ENCODE peak calls at places on chromosome 17, in seven cellular contexts. Y is CD8-positive, alpha-beta T cell; V is activated naive CD8-positive, alpha-beta T cell treated with anti-CD3 and anti-CD28 coated beads, Interleukin-2, amount 50 U/mL, for 24 hours; H is adrenal gland; A is ACHN; J is COR-L47; S is fibroblast of gingiva. B is an unnamed sample.

GRCh38 chr17:40407460-40407859 is 10.2 kb downstream of the TOP2A start:
- DNase-seq in Y (no peak), V (no peak), H (no peak), A (no peak), J (no peak), S (no peak), B (no peak)

GRCh38 chr17:73635101-73635767 is 9.0 kb downstream of the SDK2 start:
- DNase-seq in Y (no peak), V (no peak), H (no peak), A (no peak), J (no peak), S (no peak), B (no peak)

GRCh38 chr17:40075216-40076100 is 12.7 kb downstream of the THRA start:
- DNase-seq in Y (peak; percentile 61), V (peak; percentile 73), H (peak; percentile 83), A (peak; percentile 60), J (peak; percentile 88), S (peak; percentile 93), B (peak; percentile 73)

GRCh38 chr17:42142371-42142896 is 12.4 kb downstream of the RAB5C start:
- DNase-seq in Y (no peak), V (no peak), H (no peak), A (peak; percentile 48), J (no peak), S (peak; percentile 76), B (no peak)

GRCh38 chr17:39132192-39132600 is 19.2 kb downstream of the PLXDC1 start:
- DNase-seq in Y (no peak), V (no peak), H (no peak), A (peak; percentile 41), J (no peak), S (peak; percentile 88), B (no peak)

GRCh38 chr17:13704333-13704732 is 102.6 kb upstream of the HS3ST3A1 start:
- DNase-seq in Y (no peak), V (no peak), H (no peak), A (peak; percentile 45), J (no peak), S (no peak), B (no peak)

GRCh38 chr17:51703364-51704341 is 443.3 kb downstream of the UTP18 start:
- DNase-seq in Y (no peak), V (no peak), H (peak; percentile 65), A (no peak), J (no peak), S (no peak), B (no peak)

GRCh38 chr17:34493903-34494302 is 85.5 kb upstream of the TMEM132E start:
- DNase-seq in Y (no peak), V (no peak), H (no peak), A (no peak), J (no peak), S (no peak), B (no peak)

GRCh38 chr17:12659500-12659899 is 6.2 kb upstream of the MYOCD start:
- DNase-seq in Y (no peak), V (no peak), H (no peak), A (no peak), J (no peak), S (no peak), B (no peak)

GRCh38 chr17:57577751-57578607 is 167.1 kb downstream of the CCDC182 start:
- DNase-seq in Y (no peak), V (no peak), H (peak; percentile 61), A (no peak), J (no peak), S (peak; percentile 69), B (no peak)

GRCh38 chr17:50111687-50112655 is 16.8 kb downstream of the PDK2 start:
- DNase-seq in Y (no peak), V (no peak), H (peak; percentile 82), A (no peak), J (no peak), S (no peak), B (no peak)

GRCh38 chr17:50182783-50183438 is 17.1 kb downstream of the SGCA start:
- DNase-seq in Y (no peak), V (no peak), H (no peak), A (no peak), J (no peak), S (no peak), B (no peak)

GRCh38 chr17:69763503-69763902 is 311.5 kb upstream of the KCNJ16 start:
- DNase-seq in Y (no peak), V (no peak), H (no peak), A (peak; percentile 9), J (no peak), S (peak; percentile 9), B (no peak)

GRCh38 chr17:43471801-43472200 is 12.0 kb upstream of the DHX8 start:
- DNase-seq in Y (no peak), V (no peak), H (no peak), A (no peak), J (no peak), S (no peak), B (no peak)

GRCh38 chr17:78112508-78113471 is 15.8 kb downstream of the TMC6 start:
- DNase-seq in Y (peak; percentile 66), V (peak; percentile 89), H (peak; percentile 76), A (peak; percentile 64), J (peak; percentile 44), S (peak; percentile 25), B (peak; percentile 83)

GRCh38 chr17:42578282-42578869 is 847 bp upstream of the PSMC3IP start:
- DNase-seq in Y (peak; percentile 51), V (peak; percentile 85), H (peak; percentile 71), A (peak; percentile 78), J (peak; percentile 89), S (peak; percentile 55), B (peak; percentile 83)

GRCh38 chr17:50266384-50267073 is 7.7 kb upstream of the TMEM92 start:
- DNase-seq in Y (no peak), V (no peak), H (no peak), A (peak; percentile 19), J (peak; percentile 64), S (peak; percentile 80), B (peak; percentile 14)

GRCh38 chr17:82127704-82128103 is 29.7 kb upstream of the FASN start:
- DNase-seq in Y (no peak), V (peak; percentile 18), H (no peak), A (no peak), J (no peak), S (no peak), B (peak; percentile 48)

GRCh38 chr17:77889135-77889505 is 69.4 kb upstream of the TNRC6C start:
- DNase-seq in Y (no peak), V (no peak), H (no peak), A (no peak), J (no peak), S (no peak), B (no peak)

GRCh38 chr17:75641343-75641742 is 8.1 kb downstream of the SMIM5 start:
- DNase-seq in Y (no peak), V (no peak), H (no peak), A (peak; percentile 76), J (no peak), S (no peak), B (no peak)

GRCh38 chr17:8685396-8685795 is 54.9 kb upstream of the MYH10 start:
- DNase-seq in Y (no peak), V (no peak), H (no peak), A (no peak), J (no peak), S (peak; percentile 30), B (no peak)

GRCh38 chr17:39782481-39782880 is 44.7 kb downstream of the GRB7 start:
- DNase-seq in Y (no peak), V (no peak), H (no peak), A (no peak), J (no peak), S (no peak), B (no peak)

GRCh38 chr17:40471856-40472732 is 28.8 kb downstream of the IGFBP4 start:
- DNase-seq in Y (no peak), V (no peak), H (no peak), A (no peak), J (no peak), S (peak; percentile 33), B (no peak)

GRCh38 chr17:13755851-13756250 is 154.1 kb upstream of the HS3ST3A1 start:
- DNase-seq in Y (no peak), V (no peak), H (no peak), A (no peak), J (no peak), S (no peak), B (no peak)

GRCh38 chr17:71084219-71084618 is 914.9 kb downstream of the KCNJ2 start:
- DNase-seq in Y (no peak), V (peak; percentile 3), H (peak; percentile 14), A (peak; percentile 44), J (peak; percentile 12), S (peak; percentile 4), B (no peak)

GRCh38 chr17:62757518-62757951 is 50.6 kb downstream of the MARCHF10 start:
- DNase-seq in Y (no peak), V (no peak), H (no peak), A (no peak), J (no peak), S (peak; percentile 27), B (no peak)

GRCh38 chr17:57946798-57947358 is 8.3 kb downstream of the CUEDC1 start:
- DNase-seq in Y (no peak), V (peak; percentile 30), H (no peak), A (peak; percentile 88), J (peak; percentile 34), S (peak; percentile 60), B (peak; percentile 57)

GRCh38 chr17:71649986-71650385 is 470.8 kb upstream of the SOX9 start:
- DNase-seq in Y (no peak), V (no peak), H (no peak), A (no peak), J (no peak), S (no peak), B (no peak)

GRCh38 chr17:45313927-45314760 is 2.7 kb downstream of the MAP3K14 start:
- DNase-seq in Y (no peak), V (no peak), H (no peak), A (peak; percentile 46), J (no peak), S (no peak), B (no peak)

GRCh38 chr17:66386789-66387351 is 84.5 kb downstream of the PRKCA start:
- DNase-seq in Y (no peak), V (no peak), H (no peak), A (no peak), J (no peak), S (no peak), B (no peak)

GRCh38 chr17:2595200-2595599 is 1.7 kb downstream of the PAFAH1B1 start:
- DNase-seq in Y (no peak), V (no peak), H (no peak), A (no peak), J (no peak), S (no peak), B (no peak)